ENCODE peak calls at places on chromosomes 16 and 17, in four cellular contexts. P, M, T and U are unnamed samples.

GRCh38 chr16:48347191-48347860 is 37.9 kb downstream of the SIAH1 start:
- DNase-seq in T (no peak), M (peak; percentile 10), P (no peak), U (no peak)

GRCh38 chr17:76497979-76498885 is 3.0 kb downstream of the RHBDF2 start:
- DNase-seq in T (no peak), M (peak; percentile 95), P (no peak), U (no peak)

GRCh38 chr17:48720263-48721008 is 1.9 kb downstream of the PRAC1 start:
- DNase-seq in P (no peak), T (no peak), M (no peak), U (no peak)

GRCh38 chr17:18950944-18951905 is 740 bp upstream of the SLC5A10 start:
- DNase-seq in T (no peak), M (no peak), P (no peak), U (no peak)

GRCh38 chr17:17494499-17495447 is 1.4 kb downstream of the RASD1 start:
- DNase-seq in M (peak; percentile 45), P (no peak), T (peak; percentile 6), U (no peak)

GRCh38 chr16:57764341-57765159 is 29.0 kb downstream of the KATNB1 start:
- DNase-seq in T (peak; percentile 25), P (peak; percentile 55), M (peak; percentile 95), U (peak; percentile 72)

GRCh38 chr16:30533748-30534367 is 800 bp downstream of the ZNF747 start:
- DNase-seq in M (no peak), P (no peak), T (no peak), U (no peak)

GRCh38 chr16:4886151-4886550 is 38.9 kb downstream of the UBN1 start:
- DNase-seq in T (no peak), M (no peak), P (no peak), U (no peak)

GRCh38 chr17:82242977-82243647 is 14.3 kb downstream of the SLC16A3 start:
- DNase-seq in T (no peak), P (no peak), M (peak; percentile 79), U (no peak)

GRCh38 chr17:78676415-78677302 is 99.5 kb upstream of the DNAH17 start:
- DNase-seq in M (no peak), P (no peak), T (no peak), U (no peak)

GRCh38 chr17:79855331-79856124 is 16.3 kb upstream of the CBX4 start:
- DNase-seq in P (no peak), T (no peak), M (no peak), U (no peak)

GRCh38 chr16:27204232-27204915 is 1.0 kb downstream of the KDM8 start:
- DNase-seq in P (peak; percentile 10), T (no peak), M (no peak), U (no peak)

GRCh38 chr16:56999409-57000270 is 10.3 kb downstream of the NLRC5 start:
- DNase-seq in M (no peak), P (no peak), T (peak; percentile 56), U (no peak)

GRCh38 chr17:57600092-57600491 is 145.0 kb downstream of the CCDC182 start:
- DNase-seq in T (no peak), P (no peak), M (no peak), U (no peak)

GRCh38 chr17:13728751-13729150 is 127.0 kb upstream of the HS3ST3A1 start:
- DNase-seq in T (no peak), P (no peak), M (peak; percentile 15), U (no peak)

GRCh38 chr16:25580071-25580470 is 111.7 kb upstream of the HS3ST4 start:
- DNase-seq in T (no peak), P (no peak), M (no peak), U (no peak)

GRCh38 chr16:19071811-19072777 is 4.7 kb downstream of the COQ7 start:
- DNase-seq in P (no peak), T (no peak), M (peak; percentile 74), U (no peak)

GRCh38 chr16:16868727-16869126 is 489.8 kb downstream of the NPIPA7 start:
- DNase-seq in T (no peak), P (no peak), M (no peak), U (no peak)

GRCh38 chr17:10036511-10037061 is 131.5 kb upstream of the RCVRN start:
- DNase-seq in M (no peak), P (no peak), T (no peak), U (no peak)

GRCh38 chr16:75758215-75758614 is 31.9 kb upstream of the CPHXL start:
- DNase-seq in M (no peak), T (no peak), P (no peak), U (no peak)

GRCh38 chr17:34163681-34164080 is 91.4 kb upstream of the CCL2 start:
- DNase-seq in P (no peak), T (no peak), M (no peak), U (no peak)

GRCh38 chr17:53353919-53354351 is 468.8 kb upstream of the KIF2B start:
- DNase-seq in T (no peak), M (no peak), P (no peak), U (no peak)

GRCh38 chr17:37519241-37519985 is 29.7 kb downstream of the DUSP14 start:
- DNase-seq in T (no peak), P (no peak), M (no peak), U (no peak)

GRCh38 chr17:19014628-19015215 is 10.2 kb upstream of the FAM83G start:
- DNase-seq in T (no peak), P (no peak), M (peak; percentile 92), U (no peak)

GRCh38 chr16:87344931-87345631 is 27.9 kb upstream of the C16orf95 start:
- DNase-seq in P (no peak), M (no peak), T (peak; percentile 33), U (no peak)

GRCh38 chr17:35749560-35750412 is 3.3 kb downstream of the GAS2L2 start:
- DNase-seq in M (peak; percentile 38), T (no peak), P (no peak), U (no peak)

GRCh38 chr17:31158741-31159377 is 64.1 kb downstream of the NF1 start:
- DNase-seq in M (no peak), P (no peak), T (no peak), U (no peak)

GRCh38 chr16:529012-529575 is 1.6 kb downstream of the CAPN15 start:
- DNase-seq in P (no peak), M (no peak), T (no peak), U (no peak)

GRCh38 chr17:74785096-74785980 is 9.2 kb upstream of the NAT9 start:
- DNase-seq in P (no peak), M (peak; percentile 67), T (no peak), U (no peak)

GRCh38 chr17:78878871-78879270 is 24.1 kb downstream of the CEP295NL start:
- DNase-seq in T (no peak), P (no peak), M (no peak), U (no peak)